ENCODE peak calls at places on chromosomes 1 and 21, in six cellular contexts. O is NCI-H446 treated with DMSO at 0.1 percent for 48 hours, F is adrenal gland, H is small intestine, N is anterior cingulate cortex, V is mesothelial cell of epicardium. T is an unnamed sample.

GRCh38 chr1:180094705-180095280 is 59.9 kb upstream of the QSOX1 start:
- DNase-seq in F (no peak), V (no peak), H (no peak), O (no peak), N (no peak), T (no peak)

GRCh38 chr1:160681067-160681890 is 30.3 kb downstream of the CD48 start:
- DNase-seq in N (no peak), H (peak), F (peak), V (peak), O (no peak), T (peak)

GRCh38 chr1:11907275-11908138 is 18.7 kb downstream of the KIAA2013 start:
- DNase-seq in V (peak), H (peak), F (peak), N (peak), O (peak), T (peak)

GRCh38 chr1:905811-906531 is 17.8 kb upstream of the SAMD11 start:
- DNase-seq in V (no peak), O (no peak), H (no peak), F (peak), N (no peak), T (no peak)

GRCh38 chr1:9798236-9799130 is 25.3 kb downstream of the CLSTN1 start:
- DNase-seq in F (no peak), O (peak), V (no peak), H (no peak), N (no peak), T (no peak)

GRCh38 chr21:26112979-26113378 is 57.6 kb downstream of the APP start:
- DNase-seq in H (no peak), N (no peak), O (no peak), V (no peak), F (no peak), T (no peak)

GRCh38 chr1:12435639-12436344 is 182.2 kb downstream of the DHRS3 start:
- DNase-seq in H (peak), F (no peak), V (no peak), N (no peak), O (no peak), T (no peak)

GRCh38 chr1:71462247-71462646 is 381.4 kb upstream of the ZRANB2 start:
- DNase-seq in F (no peak), V (no peak), O (no peak), H (no peak), N (no peak), T (no peak)

GRCh38 chr1:111203681-111204210 is 3.3 kb upstream of the DENND2D start:
- DNase-seq in F (peak), V (no peak), H (peak), O (no peak), N (no peak), T (peak)

GRCh38 chr1:179079113-179079761 is 2.6 kb upstream of the TOR3A start:
- DNase-seq in N (no peak), O (peak), H (peak), F (peak), V (peak), T (peak)

GRCh38 chr1:147201276-147201675 is 23.9 kb downstream of the FMO5 start:
- DNase-seq in F (no peak), N (no peak), O (no peak), H (no peak), V (no peak), T (no peak)

GRCh38 chr1:178284059-178284458 is 190.2 kb downstream of the RASAL2 start:
- DNase-seq in H (no peak), F (no peak), O (no peak), V (no peak), N (no peak), T (no peak)

GRCh38 chr1:93033785-93034184 is 45.3 kb upstream of the MTF2 start:
- DNase-seq in F (no peak), O (no peak), V (no peak), N (no peak), H (no peak), T (no peak)

T was measured in SW 1271.